ENCODE peak calls at places on chromosomes 3 and 15, in five cellular contexts. R, B, X, L and A are unnamed samples.

GRCh38 chr3:71652786-71653419 is 69.4 kb upstream of the FOXP1 start:
- DNase-seq in R (no peak), B (no peak), X (no peak), L (peak), A (peak)

GRCh38 chr3:149390772-149391212 is 13.3 kb upstream of the TM4SF1 start:
- DNase-seq in R (no peak), B (no peak), X (no peak), L (no peak), A (peak)

GRCh38 chr3:197430961-197431910 is 124.5 kb downstream of the BDH1 start:
- DNase-seq in R (no peak), B (no peak), X (no peak), L (no peak), A (no peak)

GRCh38 chr3:126927846-126928245 is 55.1 kb upstream of the PLXNA1 start:
- DNase-seq in R (no peak), B (no peak), X (no peak), L (no peak), A (peak)

GRCh38 chr3:80233576-80233975 is 465.8 kb upstream of the ROBO1 start:
- DNase-seq in R (no peak), B (no peak), X (no peak), L (no peak), A (peak)

GRCh38 chr3:133662256-133662773 is 574 bp upstream of the TOPBP1 start:
- DNase-seq in R (no peak), B (no peak), X (no peak), L (no peak), A (peak)

GRCh38 chr15:65805019-65805738 is 13.1 kb upstream of the DENND4A start:
- DNase-seq in R (no peak), B (no peak), X (no peak), L (no peak), A (no peak)

GRCh38 chr3:13626915-13627460 is 78.1 kb downstream of the FBLN2 start:
- DNase-seq in R (no peak), B (no peak), X (no peak), L (no peak), A (no peak)

GRCh38 chr3:123333401-123333800 is 115.5 kb downstream of the ADCY5 start:
- DNase-seq in R (no peak), B (no peak), X (no peak), L (no peak), A (no peak)

GRCh38 chr15:90862964-90863721 is 5.2 kb upstream of the FURIN start:
- DNase-seq in R (no peak), B (no peak), X (no peak), L (no peak), A (peak)

GRCh38 chr3:17964113-17964512 is 221.7 kb upstream of the TBC1D5 start:
- DNase-seq in R (no peak), B (no peak), X (no peak), L (no peak), A (no peak)

GRCh38 chr3:143433787-143434378 is 314.3 kb downstream of the CHST2 start:
- DNase-seq in R (no peak), B (no peak), X (no peak), L (no peak), A (peak)

GRCh38 chr3:40465111-40465407 is 7.9 kb downstream of the RPL14 start:
- DNase-seq in R (no peak), B (no peak), X (no peak), L (no peak), A (no peak)

GRCh38 chr3:146653978-146654377 is 48.8 kb upstream of the PLSCR5 start:
- DNase-seq in R (no peak), B (no peak), X (no peak), L (no peak), A (peak)

GRCh38 chr3:196127308-196128040 is 45.6 kb upstream of the TFRC start:
- DNase-seq in R (no peak), B (no peak), X (no peak), L (no peak), A (no peak)

GRCh38 chr3:170387952-170388351 is 30.4 kb downstream of the SKIL start:
- DNase-seq in R (no peak), B (no peak), X (no peak), L (no peak), A (no peak)

GRCh38 chr3:187989458-187990153 is 164.4 kb upstream of the LPP start:
- DNase-seq in R (no peak), B (no peak), X (no peak), L (peak), A (no peak)

GRCh38 chr3:179811321-179812095 is 158.7 kb downstream of the USP13 start:
- DNase-seq in R (no peak), B (no peak), X (peak), L (peak), A (peak)

GRCh38 chr3:13545952-13546454 is 2.9 kb upstream of the FBLN2 start:
- DNase-seq in R (no peak), B (no peak), X (no peak), L (no peak), A (no peak)

GRCh38 chr3:126704494-126705214 is 614 bp downstream of the CHCHD6 start:
- DNase-seq in R (no peak), B (no peak), X (no peak), L (no peak), A (no peak)